ENCODE peak calls at places on chromosomes 11 and 22, in nine cellular contexts. G, S, N, E, M, V, F, J and A are unnamed samples.

GRCh38 chr11:76653674-76654309 is 16.8 kb downstream of the LRRC32 start:
- DNase-seq in S (no peak), G (peak), M (no peak), N (peak), E (peak), F (peak), V (peak), J (no peak), A (peak)

GRCh38 chr22:33129621-33130020 is 71.4 kb upstream of the SYN3 start:
- DNase-seq in S (no peak), G (no peak), J (no peak), V (no peak), N (no peak), M (no peak), F (no peak), E (no peak), A (no peak)

GRCh38 chr11:81658722-81659121 is 1074.9 kb downstream of the FAM181B start:
- DNase-seq in N (no peak), S (peak), M (peak), F (no peak), E (no peak), V (peak), J (peak), G (no peak), A (peak)

GRCh38 chr22:25714739-25715138 is 27.2 kb upstream of the MYO18B start:
- DNase-seq in F (no peak), E (no peak), J (no peak), N (no peak), G (no peak), S (no peak), M (no peak), V (no peak), A (no peak)

GRCh38 chr11:48055292-48056132 is 75.2 kb downstream of the PTPRJ start:
- DNase-seq in S (peak), G (no peak), V (peak), F (no peak), J (peak), N (peak), E (no peak), M (peak), A (peak)

GRCh38 chr22:42691440-42691839 is 29.2 kb downstream of the A4GALT start:
- DNase-seq in V (no peak), J (no peak), N (no peak), E (no peak), G (no peak), F (no peak), S (no peak), M (no peak), A (no peak)

GRCh38 chr22:40182231-40182835 is 4.6 kb downstream of the TNRC6B start:
- DNase-seq in M (no peak), S (no peak), J (no peak), V (no peak), N (no peak), F (no peak), E (no peak), G (no peak), A (no peak)

GRCh38 chr11:106959800-106960199 is 58.5 kb downstream of the GUCY1A2 start:
- DNase-seq in G (no peak), N (no peak), F (no peak), E (no peak), V (no peak), J (no peak), S (no peak), M (peak), A (peak)

GRCh38 chr11:73578786-73579185 is 19.1 kb downstream of the FAM168A start:
- DNase-seq in E (no peak), F (no peak), N (no peak), J (peak), G (no peak), V (no peak), S (no peak), M (no peak), A (no peak)

GRCh38 chr11:133064152-133064877 is 468.0 kb downstream of the OPCML start:
- DNase-seq in M (peak), V (peak), N (peak), F (peak), E (no peak), S (no peak), J (no peak), G (peak), A (peak)

GRCh38 chr22:20881231-20881630 is 22.4 kb downstream of the SNAP29 start:
- DNase-seq in E (no peak), M (no peak), J (no peak), S (peak), V (peak), F (no peak), G (no peak), N (no peak), A (no peak)

GRCh38 chr11:83092488-83093384 is 21.0 kb upstream of the RAB30 start:
- DNase-seq in M (no peak), V (peak), N (no peak), F (no peak), E (no peak), J (no peak), S (peak), G (peak), A (peak)

GRCh38 chr22:21067075-21067900 is 21.5 kb downstream of the LRRC74B start:
- DNase-seq in G (no peak), N (no peak), V (no peak), J (no peak), F (no peak), E (no peak), M (no peak), S (no peak), A (no peak)

GRCh38 chr11:111764621-111765020 is 1.6 kb downstream of the PPP2R1B start:
- DNase-seq in V (peak), F (no peak), J (no peak), N (no peak), S (peak), M (no peak), E (peak), G (no peak), A (no peak)

GRCh38 chr11:2515401-2516275 is 70.8 kb downstream of the KCNQ1 start:
- DNase-seq in E (no peak), S (no peak), J (no peak), F (peak), V (no peak), N (no peak), G (peak), M (no peak), A (no peak)

GRCh38 chr11:104609297-104609696 is 289.0 kb downstream of the CASP12 start:
- DNase-seq in V (peak), J (peak), G (no peak), F (no peak), E (peak), N (peak), S (peak), M (peak), A (peak)

GRCh38 chr22:40177738-40178416 is at the start of gene TNRC6B:
- DNase-seq in N (peak), M (peak), F (peak), V (peak), G (peak), E (peak), J (peak), S (peak), A (peak)

GRCh38 chr22:40031766-40032470 is 37.2 kb downstream of the FAM83F start:
- DNase-seq in V (no peak), G (peak), E (no peak), J (no peak), M (no peak), N (no peak), F (no peak), S (no peak), A (no peak)

GRCh38 chr22:25822344-25822743 is 80.4 kb downstream of the MYO18B start:
- DNase-seq in J (no peak), G (no peak), N (no peak), E (no peak), S (no peak), M (no peak), F (no peak), V (no peak), A (no peak)

GRCh38 chr11:134347441-134347840 is 15.7 kb downstream of the GLB1L2 start:
- DNase-seq in N (no peak), J (no peak), F (no peak), V (no peak), M (no peak), G (no peak), S (no peak), E (no peak), A (no peak)

GRCh38 chr11:102933627-102934026 is 21.9 kb downstream of the MMP13 start:
- DNase-seq in E (no peak), M (no peak), J (peak), V (no peak), G (no peak), F (no peak), N (no peak), S (no peak), A (no peak)

GRCh38 chr22:45911601-45912271 is 65.2 kb downstream of the WNT7B start:
- DNase-seq in G (peak), M (no peak), V (no peak), J (no peak), N (no peak), S (peak), F (no peak), E (no peak), A (no peak)

DNA sequence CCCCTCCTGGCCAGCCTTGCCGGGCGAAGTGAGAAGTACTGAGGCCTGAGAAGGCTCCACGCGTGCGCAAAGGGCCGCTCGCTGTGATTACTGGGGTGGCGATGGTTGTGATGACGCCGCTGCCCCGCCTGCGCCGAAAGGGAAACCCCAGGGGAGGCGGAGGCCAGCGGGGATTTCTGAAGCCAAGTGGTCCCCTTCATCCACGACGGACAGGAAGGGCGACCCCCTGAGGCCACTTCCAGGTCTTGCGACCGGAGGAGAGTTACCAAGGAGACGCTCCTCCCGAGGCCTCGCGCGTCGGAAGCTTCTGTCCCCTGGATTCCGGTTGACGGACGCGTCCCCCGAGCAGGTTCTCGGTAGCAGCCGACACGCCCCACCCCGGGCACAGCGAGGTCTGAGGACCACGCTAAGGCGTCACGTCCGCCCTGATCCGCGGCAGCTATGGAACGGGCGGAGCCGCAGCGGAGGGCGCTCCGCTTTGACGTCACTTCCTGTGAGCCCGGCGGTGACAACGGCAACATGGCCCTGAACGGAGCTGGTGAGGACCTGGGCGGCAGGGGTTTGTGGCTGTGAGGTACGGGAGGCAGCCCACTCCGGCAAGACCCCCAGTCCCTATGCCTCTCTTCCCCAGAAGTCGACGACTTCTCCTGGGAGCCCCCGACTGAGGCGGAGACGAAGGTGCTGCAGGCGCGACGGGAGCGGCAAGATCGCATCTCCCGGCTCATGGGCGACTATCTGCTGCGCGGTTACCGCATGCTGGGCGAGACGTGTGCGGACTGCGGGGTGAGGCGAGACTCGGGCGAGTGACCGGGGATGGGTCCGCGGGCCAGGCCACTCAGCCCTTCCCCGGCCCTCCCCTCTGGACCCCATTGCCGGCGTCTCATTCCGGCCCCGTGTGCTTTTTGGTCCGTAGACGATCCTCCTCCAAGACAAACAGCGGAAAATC is at the start of gene ZNRD2:
- DNase-seq in S (peak), E (peak), N (peak), V (peak), J (peak), M (peak), F (peak), G (peak), A (peak)
- TF ChIP-seq CTCF in S (peak), E (peak), N (peak), V (peak), J (peak), M (peak), F (peak), G (peak), A (peak)

GRCh38 chr11:61581030-61581928 is at the start of gene SYT7:
- DNase-seq in E (peak), M (peak), S (peak), G (peak), J (peak), N (peak), V (peak), F (peak), A (peak)

GRCh38 chr11:61581931-61582330 is 1.1 kb upstream of the SYT7 start:
- DNase-seq in M (no peak), G (no peak), E (no peak), F (no peak), V (no peak), S (no peak), J (no peak), N (no peak), A (no peak)

GRCh38 chr11:61579398-61580291 is 1.2 kb downstream of the SYT7 start:
- DNase-seq in M (no peak), E (no peak), V (no peak), N (no peak), S (no peak), J (no peak), G (no peak), F (no peak), A (no peak)

GRCh38 chr11:61578819-61579218 is 2.1 kb downstream of the SYT7 start:
- DNase-seq in E (no peak), F (no peak), M (no peak), J (no peak), G (no peak), S (no peak), V (no peak), N (no peak), A (no peak)

GRCh38 chr11:61580292-61580888 is 486 bp downstream of the SYT7 start:
- DNase-seq in M (no peak), G (no peak), F (no peak), S (peak), J (no peak), N (no peak), V (no peak), E (no peak), A (no peak)
- H3K4me3 ChIP-seq in M (no peak), G (peak), F (peak), S (peak), J (no peak), N (peak), V (no peak), E (peak), A (no peak)

GRCh38 chr11:122020902-122021301 is 95.1 kb downstream of the BLID start:
- DNase-seq in J (peak), G (no peak), F (no peak), V (peak), N (no peak), M (peak), S (peak), E (no peak), A (no peak)
- TF ChIP-seq CTCF in J (no peak), G (peak), F (peak), V (peak), N (peak), M (peak), S (peak), E (peak), A (peak)

DNA sequence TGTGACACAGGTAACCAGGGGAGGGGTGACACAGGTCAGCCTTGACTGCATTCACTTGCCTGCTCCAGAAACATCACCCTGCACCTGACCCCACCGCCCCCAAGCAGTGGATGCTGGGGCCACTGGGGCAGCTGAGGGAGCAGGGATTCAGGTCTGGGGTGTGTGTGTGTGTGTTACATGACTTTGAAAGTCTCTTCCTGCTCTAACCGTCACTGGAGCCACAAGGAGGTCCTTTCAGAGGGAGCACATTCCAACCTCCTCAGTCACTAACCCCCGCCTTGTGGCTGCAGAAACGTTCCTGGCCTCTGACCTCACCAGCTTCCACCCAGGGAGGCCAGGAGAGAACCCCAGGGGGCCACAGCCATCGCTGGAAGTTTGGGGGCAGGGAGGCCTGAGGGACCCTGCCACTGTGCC is 2.9 kb upstream of the FOSL1 start:
- DNase-seq in G (no peak), S (peak), V (peak), E (no peak), N (no peak), J (no peak), M (peak), F (no peak), A (peak)
- H3K4me3 ChIP-seq in G (no peak), S (no peak), V (no peak), E (no peak), N (no peak), J (no peak), M (no peak), F (no peak), A (no peak)

GRCh38 chr22:36368359-36368983 is 19.3 kb downstream of the MYH9 start:
- DNase-seq in V (peak), M (no peak), G (no peak), E (no peak), N (peak), J (peak), F (no peak), S (peak), A (peak)
- TF ChIP-seq CTCF in V (peak), M (peak), G (no peak), E (no peak), N (no peak), J (peak), F (peak), S (peak), A (peak)

DNA sequence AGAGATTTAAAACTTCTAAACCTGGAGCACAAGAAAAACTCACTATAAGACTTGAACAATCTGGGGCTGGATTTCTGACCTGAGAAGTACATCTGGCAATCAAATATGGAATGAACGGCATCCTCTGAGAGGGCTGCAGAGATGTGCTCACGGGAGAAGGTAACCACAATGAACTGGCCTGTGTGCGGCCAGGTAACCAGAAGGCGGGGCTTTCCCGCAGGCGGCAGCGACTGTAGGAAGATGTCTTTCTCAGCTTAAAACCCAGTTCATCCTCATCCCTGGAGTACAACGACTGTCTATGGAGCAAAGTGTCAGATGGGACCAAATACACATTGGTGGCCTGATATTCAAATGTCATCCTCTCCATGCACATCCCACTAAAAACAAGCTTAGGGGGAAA is 24.5 kb downstream of the MICAL3 start:
- DNase-seq in J (no peak), N (no peak), S (peak), E (no peak), F (no peak), G (no peak), M (no peak), V (no peak), A (no peak)
- H3K4me3 ChIP-seq in J (no peak), N (peak), S (peak), E (peak), F (peak), G (peak), M (no peak), V (peak), A (peak)

DNA sequence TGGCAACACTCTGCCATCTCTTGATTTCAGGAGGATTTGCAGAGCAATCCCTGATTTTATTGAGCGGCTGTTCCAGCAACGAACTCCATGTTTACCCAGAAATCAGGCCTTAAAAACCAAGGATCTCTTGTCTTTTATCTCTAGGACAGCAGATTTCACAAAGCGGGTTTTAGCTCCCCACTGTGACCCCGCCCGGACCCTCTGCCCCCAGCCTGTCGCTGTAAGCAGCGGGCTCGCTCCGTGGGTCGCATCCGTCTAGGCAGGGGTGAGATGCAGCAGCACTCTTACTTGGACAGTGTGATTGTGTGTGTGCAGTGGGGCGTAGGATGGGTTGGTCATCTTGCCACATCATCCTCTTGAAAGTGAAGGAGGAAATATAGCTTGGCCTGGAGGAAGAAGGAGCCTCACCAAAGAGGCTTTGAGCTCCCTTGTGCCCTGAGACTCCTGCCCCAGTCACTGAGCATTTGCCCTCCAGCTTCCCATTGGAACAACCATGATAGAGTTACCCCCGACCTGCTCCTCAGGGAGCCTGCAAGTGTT is 189.1 kb upstream of the TBCEL start:
- DNase-seq in J (no peak), G (no peak), E (no peak), V (no peak), F (no peak), M (no peak), S (no peak), N (no peak), A (no peak)
- TF ChIP-seq CTCF in J (no peak), G (no peak), E (no peak), V (no peak), F (no peak), M (no peak), S (no peak), N (no peak), A (no peak)